ENCODE peak calls at places on chromosomes 4 and X, in four cellular contexts. P, Z, J and W are unnamed samples.

GRCh38 chrX:18984381-18985185 is 669 bp upstream of the PHKA2 start:
- DNase-seq in Z (peak; percentile 67), J (peak; percentile 70), P (peak; percentile 22), W (peak; percentile 93)

GRCh38 chr4:41696768-41697167 is 51.8 kb downstream of the PHOX2B start:
- DNase-seq in P (no peak), Z (no peak), J (no peak), W (no peak)

GRCh38 chr4:57076646-57077045 is 33.5 kb downstream of the IGFBP7 start:
- DNase-seq in Z (no peak), J (no peak), P (no peak), W (no peak)

GRCh38 chr4:6379787-6380745 is 92.3 kb downstream of the PPP2R2C start:
- DNase-seq in P (no peak), J (no peak), Z (no peak), W (peak; percentile 78)

GRCh38 chr4:139582044-139582443 is 26.0 kb upstream of the SETD7 start:
- DNase-seq in Z (peak; percentile 55), J (peak; percentile 61), P (no peak), W (no peak)

GRCh38 chrX:106168107-106168506 is at the start of gene PWWP3B:
- DNase-seq in Z (no peak), P (no peak), J (peak; percentile 6), W (no peak)

GRCh38 chrX:96183843-96184242 is 500.8 kb upstream of the DIAPH2 start:
- DNase-seq in Z (peak; percentile 19), J (peak; percentile 37), P (no peak), W (no peak)

GRCh38 chrX:25016361-25016671 is 551 bp upstream of the ARX start:
- DNase-seq in Z (no peak), J (no peak), P (no peak), W (no peak)

GRCh38 chr4:134043266-134043665 is 158.3 kb downstream of the PABPC4L start:
- DNase-seq in Z (no peak), P (no peak), J (no peak), W (no peak)